ENCODE peak calls at places on chromosomes 11 and 22, in seven cellular contexts. U is A549; Q is anterior cingulate cortex; B is stimulated activated CD4-positive, alpha-beta T cell treated with anti-CD3 and anti-CD28 coated beads, Interleukin-1b, Interleukin-23, amount 100 ng/mL, for 4 hours; G is Right ventricle myocardium inferior; A is cardiac fibroblast; I is activated T-cell treated with anti-CD3 and anti-CD28 coated beads for 48 hours. N is an unnamed sample.
A peak's percentile ranks its signal among the peaks of the same experiment; 100 is the strongest.

GRCh38 chr11:31821779-31822574 is 10.9 kb upstream of the PAX6 start:
- DNase-seq in U (no peak), Q (no peak), B (no peak), G (no peak), A (no peak), I (no peak), N (no peak)

GRCh38 chr11:115985896-115986295 is 481.7 kb upstream of the CADM1 start:
- DNase-seq in U (no peak), Q (no peak), B (no peak), G (no peak), A (no peak), I (no peak), N (no peak)

GRCh38 chr22:42799061-42799460 is 58.0 kb downstream of the ARFGAP3 start:
- DNase-seq in U (no peak), Q (no peak), B (no peak), G (no peak), A (no peak), I (no peak), N (no peak)

GRCh38 chr22:37176464-37177061 is 11.5 kb downstream of the C1QTNF6 start:
- DNase-seq in U (no peak), Q (peak; percentile 11), B (no peak), G (peak; percentile 91), A (peak; percentile 89), I (no peak), N (peak; percentile 93)

GRCh38 chr11:110763249-110764011 is 51.2 kb upstream of the ARHGAP20 start:
- DNase-seq in U (no peak), Q (no peak), B (no peak), G (no peak), A (peak; percentile 57), I (no peak), N (no peak)

GRCh38 chr11:130854483-130854882 is 61.8 kb downstream of the SNX19 start:
- DNase-seq in U (no peak), Q (no peak), B (no peak), G (no peak), A (no peak), I (no peak), N (no peak)

GRCh38 chr11:63944987-63945386 is 6.2 kb downstream of the NAA40 start:
- DNase-seq in U (no peak), Q (no peak), B (no peak), G (no peak), A (no peak), I (no peak), N (no peak)

GRCh38 chr22:49253656-49254055 is 574.0 kb downstream of the BRD1 start:
- DNase-seq in U (no peak), Q (no peak), B (no peak), G (no peak), A (no peak), I (no peak), N (no peak)

GRCh38 chr22:27045103-27045940 is 387.9 kb downstream of the MIAT start:
- DNase-seq in U (peak; percentile 23), Q (no peak), B (no peak), G (no peak), A (peak; percentile 30), I (no peak), N (peak; percentile 12)

GRCh38 chr22:39427751-39428596 is 28.4 kb downstream of the TAB1 start:
- DNase-seq in U (no peak), Q (no peak), B (no peak), G (no peak), A (no peak), I (no peak), N (no peak)

GRCh38 chr11:2271077-2271326 is 614 bp upstream of the ASCL2 start:
- DNase-seq in U (no peak), Q (no peak), B (peak; percentile 39), G (peak; percentile 85), A (no peak), I (peak; percentile 37), N (no peak)

GRCh38 chr22:29475550-29475949 is 4.5 kb upstream of the NEFH start:
- DNase-seq in U (no peak), Q (no peak), B (no peak), G (no peak), A (no peak), I (no peak), N (no peak)

GRCh38 chr11:45022294-45023064 is 71.8 kb upstream of the TP53I11 start:
- DNase-seq in U (no peak), Q (no peak), B (no peak), G (no peak), A (peak; percentile 53), I (no peak), N (peak; percentile 7)

GRCh38 chr11:69301491-69302401 is 7.8 kb downstream of the MYEOV start:
- DNase-seq in U (peak; percentile 98), Q (no peak), B (no peak), G (peak; percentile 51), A (no peak), I (peak; percentile 32), N (no peak)

GRCh38 chr11:27353593-27354358 is 9.2 kb downstream of the CCDC34 start:
- DNase-seq in U (no peak), Q (no peak), B (no peak), G (no peak), A (peak; percentile 64), I (no peak), N (no peak)

N was measured in retinal pigment epithelial cell.